ENCODE peak calls at places on chromosome 7, in five cellular contexts. One of them, this sample, is unnamed.

GRCh38 chr7:192035-192649 is at the start of gene FAM20C:
- DNase-seq in GM13976: peak
- DNase-seq in mesendoderm: peak
- DNase-seq in nucleus accumbens: peak
- DNase-seq in Calu3: peak
- DNase-seq in this sample: peak

GRCh38 chr7:5523052-5523711 is 99.5 kb upstream of the TNRC18 start:
- DNase-seq in mesendoderm: peak
- DNase-seq in Calu3: peak
- DNase-seq in GM13976: no peak
- DNase-seq in nucleus accumbens: no peak
- DNase-seq in this sample: peak

GRCh38 chr7:4712371-4713182 is 30.5 kb downstream of the FOXK1 start:
- DNase-seq in nucleus accumbens: no peak
- DNase-seq in Calu3: peak
- DNase-seq in mesendoderm: no peak
- DNase-seq in GM13976: peak
- DNase-seq in this sample: no peak

GRCh38 chr7:157977306-157977705 is 610.3 kb downstream of the PTPRN2 start:
- DNase-seq in GM13976: no peak
- DNase-seq in mesendoderm: no peak
- DNase-seq in Calu3: no peak
- DNase-seq in nucleus accumbens: no peak
- DNase-seq in this sample: no peak

GRCh38 chr7:22001345-22002004 is 55.8 kb upstream of the CDCA7L start:
- DNase-seq in Calu3: peak
- DNase-seq in GM13976: peak
- DNase-seq in nucleus accumbens: no peak
- DNase-seq in mesendoderm: peak
- DNase-seq in this sample: peak

GRCh38 chr7:70487526-70488285 is 644.2 kb upstream of the GALNT17 start:
- DNase-seq in Calu3: no peak
- DNase-seq in GM13976: no peak
- DNase-seq in nucleus accumbens: no peak
- DNase-seq in mesendoderm: no peak
- DNase-seq in this sample: no peak

GRCh38 chr7:105278973-105279687 is 109.6 kb downstream of the SRPK2 start:
- DNase-seq in mesendoderm: peak
- DNase-seq in Calu3: peak
- DNase-seq in GM13976: no peak
- DNase-seq in nucleus accumbens: no peak
- DNase-seq in this sample: no peak

GRCh38 chr7:96691692-96692091 is 18.0 kb downstream of the SEM1 start:
- DNase-seq in nucleus accumbens: no peak
- DNase-seq in mesendoderm: no peak
- DNase-seq in GM13976: no peak
- DNase-seq in Calu3: no peak
- DNase-seq in this sample: no peak

GRCh38 chr7:154610903-154611302 is 392.0 kb downstream of the PAXIP1 start:
- DNase-seq in Calu3: no peak
- DNase-seq in mesendoderm: no peak
- DNase-seq in GM13976: no peak
- DNase-seq in nucleus accumbens: no peak
- DNase-seq in this sample: no peak

GRCh38 chr7:50142421-50143113 is 49.5 kb upstream of the ZPBP start:
- DNase-seq in nucleus accumbens: no peak
- DNase-seq in GM13976: peak
- DNase-seq in mesendoderm: peak
- DNase-seq in Calu3: peak
- DNase-seq in this sample: peak

GRCh38 chr7:120857558-120858298 is at the start of gene TSPAN12:
- DNase-seq in GM13976: peak
- DNase-seq in mesendoderm: peak
- DNase-seq in Calu3: peak
- DNase-seq in nucleus accumbens: peak
- DNase-seq in this sample: peak

GRCh38 chr7:39670052-39670451 is 46.7 kb downstream of the RALA start:
- DNase-seq in GM13976: no peak
- DNase-seq in Calu3: no peak
- DNase-seq in nucleus accumbens: no peak
- DNase-seq in mesendoderm: no peak
- DNase-seq in this sample: no peak

GRCh38 chr7:100575746-100576383 is 2.2 kb upstream of the SAP25 start:
- DNase-seq in nucleus accumbens: no peak
- DNase-seq in mesendoderm: no peak
- DNase-seq in GM13976: no peak
- DNase-seq in Calu3: no peak
- DNase-seq in this sample: no peak

GRCh38 chr7:102925962-102926825 is 13.4 kb downstream of the LRRC17 start:
- DNase-seq in Calu3: no peak
- DNase-seq in nucleus accumbens: no peak
- DNase-seq in mesendoderm: no peak
- DNase-seq in GM13976: no peak
- DNase-seq in this sample: no peak

GRCh38 chr7:116408166-116408565 is 91.4 kb upstream of the CAV2 start:
- DNase-seq in mesendoderm: no peak
- DNase-seq in Calu3: no peak
- DNase-seq in GM13976: no peak
- DNase-seq in nucleus accumbens: no peak
- DNase-seq in this sample: no peak

GRCh38 chr7:25750738-25751529 is 401.1 kb upstream of the NFE2L3 start:
- DNase-seq in nucleus accumbens: no peak
- DNase-seq in Calu3: no peak
- DNase-seq in GM13976: no peak
- DNase-seq in mesendoderm: no peak
- DNase-seq in this sample: no peak

GRCh38 chr7:80335473-80336232 is 176.2 kb downstream of the GNAT3 start:
- DNase-seq in Calu3: no peak
- DNase-seq in nucleus accumbens: no peak
- DNase-seq in GM13976: no peak
- DNase-seq in mesendoderm: peak
- DNase-seq in this sample: no peak

GRCh38 chr7:35753761-35754603 is 46.9 kb upstream of the SEPTIN7 start:
- DNase-seq in nucleus accumbens: peak
- DNase-seq in Calu3: no peak
- DNase-seq in GM13976: no peak
- DNase-seq in mesendoderm: peak
- DNase-seq in this sample: no peak

GRCh38 chr7:13988011-13988410 is 1.5 kb downstream of the ETV1 start:
- DNase-seq in GM13976: no peak
- DNase-seq in mesendoderm: peak
- DNase-seq in Calu3: no peak
- DNase-seq in nucleus accumbens: no peak
- DNase-seq in this sample: no peak

GRCh38 chr7:134320201-134320600 is 3.5 kb upstream of the SLC35B4 start:
- DNase-seq in Calu3: no peak
- DNase-seq in mesendoderm: peak
- DNase-seq in nucleus accumbens: no peak
- DNase-seq in GM13976: no peak
- DNase-seq in this sample: no peak

GRCh38 chr7:73599916-73600315 is 21.5 kb upstream of the TBL2 start:
- DNase-seq in GM13976: no peak
- DNase-seq in nucleus accumbens: no peak
- DNase-seq in Calu3: no peak
- DNase-seq in mesendoderm: no peak
- DNase-seq in this sample: no peak

GRCh38 chr7:64599341-64599740 is 36.5 kb upstream of the ZNF680 start:
- DNase-seq in nucleus accumbens: no peak
- DNase-seq in GM13976: no peak
- DNase-seq in Calu3: no peak
- DNase-seq in mesendoderm: peak
- DNase-seq in this sample: no peak

GRCh38 chr7:26291699-26292538 is at the start of gene SNX10:
- DNase-seq in GM13976: peak
- DNase-seq in mesendoderm: peak
- DNase-seq in Calu3: peak
- DNase-seq in nucleus accumbens: no peak
- DNase-seq in this sample: peak

GRCh38 chr7:143487566-143487965 is 9.9 kb downstream of the TAS2R41 start:
- DNase-seq in GM13976: no peak
- DNase-seq in mesendoderm: no peak
- DNase-seq in Calu3: no peak
- DNase-seq in nucleus accumbens: no peak
- DNase-seq in this sample: no peak

GRCh38 chr7:27062946-27063345 is 32.9 kb downstream of the HOXA1 start:
- DNase-seq in nucleus accumbens: no peak
- DNase-seq in mesendoderm: no peak
- DNase-seq in Calu3: no peak
- DNase-seq in GM13976: no peak
- DNase-seq in this sample: no peak

GRCh38 chr7:98863601-98864000 is 6.2 kb downstream of the TMEM130 start:
- DNase-seq in mesendoderm: no peak
- DNase-seq in nucleus accumbens: no peak
- DNase-seq in GM13976: no peak
- DNase-seq in Calu3: no peak
- DNase-seq in this sample: no peak

GRCh38 chr7:132800522-132800921 is 224.3 kb upstream of the PLXNA4 start:
- DNase-seq in GM13976: no peak
- DNase-seq in Calu3: no peak
- DNase-seq in mesendoderm: no peak
- DNase-seq in nucleus accumbens: no peak
- DNase-seq in this sample: no peak

GRCh38 chr7:118232837-118233236 is 8.3 kb downstream of the ANKRD7 start:
- DNase-seq in Calu3: no peak
- DNase-seq in nucleus accumbens: no peak
- DNase-seq in mesendoderm: no peak
- DNase-seq in GM13976: no peak
- DNase-seq in this sample: no peak

GRCh38 chr7:815284-816216 is 16.7 kb upstream of the SUN1 start:
- DNase-seq in GM13976: peak
- DNase-seq in mesendoderm: peak
- DNase-seq in nucleus accumbens: no peak
- DNase-seq in Calu3: peak
- DNase-seq in this sample: peak

GRCh38 chr7:33886100-33886623 is 19.2 kb upstream of the BMPER start:
- DNase-seq in Calu3: peak
- DNase-seq in nucleus accumbens: no peak
- DNase-seq in mesendoderm: peak
- DNase-seq in GM13976: no peak
- DNase-seq in this sample: peak

GRCh38 chr7:16604054-16604453 is 41.5 kb downstream of the ANKMY2 start:
- DNase-seq in nucleus accumbens: no peak
- DNase-seq in GM13976: no peak
- DNase-seq in mesendoderm: no peak
- DNase-seq in Calu3: no peak
- DNase-seq in this sample: no peak

GRCh38 chr7:83930262-83930661 is 264.3 kb downstream of the SEMA3A start:
- DNase-seq in Calu3: no peak
- DNase-seq in nucleus accumbens: no peak
- DNase-seq in GM13976: no peak
- DNase-seq in mesendoderm: no peak
- DNase-seq in this sample: no peak

GRCh38 chr7:87048839-87049238 is 10.6 kb downstream of the ELAPOR2 start:
- DNase-seq in Calu3: no peak
- DNase-seq in mesendoderm: no peak
- DNase-seq in GM13976: no peak
- DNase-seq in nucleus accumbens: no peak
- DNase-seq in this sample: no peak

This sample was measured in GM23338.